ENCODE peak calls at places on chromosomes 6 and 20, in eight cellular contexts. One of them, this sample, is unnamed.

GRCh38 chr6:80454197-80454596 is 347.7 kb downstream of the BCKDHB start:
- DNase-seq in aorta: no peak
- DNase-seq in pancreas: no peak
- DNase-seq in CD8-positive, alpha-beta T cell: no peak
- DNase-seq in HCT116: peak; percentile 37
- DNase-seq in GM23338: no peak
- DNase-seq in left lung: no peak
- DNase-seq in ovary: no peak
- DNase-seq in this sample: no peak

GRCh38 chr6:148323344-148323743 is 19.3 kb upstream of the SASH1 start:
- DNase-seq in left lung: no peak
- DNase-seq in CD8-positive, alpha-beta T cell: no peak
- DNase-seq in aorta: no peak
- DNase-seq in ovary: no peak
- DNase-seq in GM23338: no peak
- DNase-seq in pancreas: no peak
- DNase-seq in HCT116: no peak
- DNase-seq in this sample: no peak

GRCh38 chr20:19269737-19270325 is 57.4 kb downstream of the SLC24A3 start:
- DNase-seq in CD8-positive, alpha-beta T cell: no peak
- DNase-seq in GM23338: no peak
- DNase-seq in pancreas: no peak
- DNase-seq in ovary: no peak
- DNase-seq in left lung: no peak
- DNase-seq in HCT116: no peak
- DNase-seq in aorta: no peak
- DNase-seq in this sample: no peak

GRCh38 chr20:8234580-8234979 is 102.5 kb downstream of the PLCB1 start:
- DNase-seq in left lung: no peak
- DNase-seq in HCT116: no peak
- DNase-seq in aorta: no peak
- DNase-seq in pancreas: no peak
- DNase-seq in CD8-positive, alpha-beta T cell: no peak
- DNase-seq in ovary: no peak
- DNase-seq in GM23338: no peak
- DNase-seq in this sample: no peak

GRCh38 chr6:53718597-53719460 is 53.3 kb upstream of the KLHL31 start:
- DNase-seq in CD8-positive, alpha-beta T cell: no peak
- DNase-seq in left lung: no peak
- DNase-seq in pancreas: peak; percentile 52
- DNase-seq in GM23338: peak; percentile 91
- DNase-seq in HCT116: peak; percentile 65
- DNase-seq in ovary: peak; percentile 19
- DNase-seq in aorta: no peak
- DNase-seq in this sample: no peak

GRCh38 chr20:15942130-15942529 is 631.1 kb downstream of the KIF16B start:
- DNase-seq in HCT116: no peak
- DNase-seq in aorta: no peak
- DNase-seq in CD8-positive, alpha-beta T cell: no peak
- DNase-seq in GM23338: no peak
- DNase-seq in left lung: no peak
- DNase-seq in pancreas: no peak
- DNase-seq in ovary: no peak
- DNase-seq in this sample: no peak

GRCh38 chr6:50707652-50708325 is 5.5 kb upstream of the TFAP2D start:
- DNase-seq in CD8-positive, alpha-beta T cell: no peak
- DNase-seq in aorta: no peak
- DNase-seq in pancreas: no peak
- DNase-seq in HCT116: no peak
- DNase-seq in ovary: no peak
- DNase-seq in GM23338: peak; percentile 65
- DNase-seq in left lung: peak; percentile 65
- DNase-seq in this sample: no peak

GRCh38 chr20:51732454-51732791 is 35.8 kb downstream of the ATP9A start:
- DNase-seq in ovary: no peak
- DNase-seq in HCT116: no peak
- DNase-seq in aorta: no peak
- DNase-seq in GM23338: no peak
- DNase-seq in left lung: no peak
- DNase-seq in pancreas: no peak
- DNase-seq in CD8-positive, alpha-beta T cell: no peak
- DNase-seq in this sample: no peak

GRCh38 chr20:33653900-33654596 is 8.1 kb upstream of the C20orf144 start:
- DNase-seq in left lung: peak; percentile 86
- DNase-seq in GM23338: peak; percentile 20
- DNase-seq in aorta: peak; percentile 75
- DNase-seq in ovary: peak; percentile 58
- DNase-seq in CD8-positive, alpha-beta T cell: no peak
- DNase-seq in HCT116: no peak
- DNase-seq in pancreas: peak; percentile 97
- DNase-seq in this sample: no peak
- H3K27ac ChIP-seq in left lung: no peak overlapping the region
- H3K27ac ChIP-seq in GM23338: no peak overlapping the region
- H3K27ac ChIP-seq in aorta: no peak overlapping the region
- H3K27ac ChIP-seq in ovary: peak overlapping the region; percentile 45
- H3K27ac ChIP-seq in CD8-positive, alpha-beta T cell: no peak overlapping the region
- H3K27ac ChIP-seq in HCT116: no peak overlapping the region
- H3K27ac ChIP-seq in pancreas: peak overlapping the region; percentile 91
- H3K27ac ChIP-seq in this sample: no peak overlapping the region

GRCh38 chr6:108170607-108171290 is 4.9 kb downstream of the NR2E1 start:
- DNase-seq in pancreas: no peak
- DNase-seq in left lung: no peak
- DNase-seq in GM23338: peak; percentile 65
- DNase-seq in ovary: no peak
- DNase-seq in CD8-positive, alpha-beta T cell: no peak
- DNase-seq in HCT116: no peak
- DNase-seq in aorta: no peak
- DNase-seq in this sample: no peak
- H3K4me1 ChIP-seq in pancreas: peaks cover 5% of the 10 kb centered on the region
- H3K4me1 ChIP-seq in left lung: peaks cover 13% of the 10 kb centered on the region
- H3K4me1 ChIP-seq in GM23338: peaks cover 78% of the 10 kb centered on the region
- H3K4me1 ChIP-seq in ovary: peaks cover 7% of the 10 kb centered on the region
- H3K4me1 ChIP-seq in CD8-positive, alpha-beta T cell: peaks cover 44% of the 10 kb centered on the region
- H3K4me1 ChIP-seq in HCT116: no peaks in the 10 kb centered on the region
- H3K4me1 ChIP-seq in aorta: no peaks in the 10 kb centered on the region
- H3K4me1 ChIP-seq in this sample: peaks cover 32% of the 10 kb centered on the region

DNA sequence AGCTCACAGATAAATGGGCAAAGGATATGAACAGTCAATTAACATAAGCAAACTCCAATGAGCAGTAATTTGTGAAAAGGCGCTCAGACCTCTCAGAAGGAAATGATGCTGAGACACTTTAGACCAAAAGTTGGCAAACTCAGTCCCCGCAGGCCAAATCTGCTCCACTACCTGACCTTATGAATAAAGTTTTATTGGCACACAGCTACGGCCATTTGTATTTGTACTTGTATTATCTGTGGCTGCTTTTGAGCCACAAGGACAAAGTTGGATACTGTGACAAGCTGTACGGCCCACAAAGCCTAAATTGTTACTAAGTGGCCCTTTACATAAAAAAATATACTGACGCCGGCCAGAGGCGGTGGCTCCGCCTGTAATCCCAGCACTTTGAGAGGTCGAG is 167.0 kb downstream of the PREX1 start:
- DNase-seq in CD8-positive, alpha-beta T cell: no peak
- DNase-seq in aorta: no peak
- DNase-seq in pancreas: no peak
- DNase-seq in HCT116: no peak
- DNase-seq in GM23338: no peak
- DNase-seq in left lung: no peak
- DNase-seq in ovary: no peak
- DNase-seq in this sample: no peak
- H3K36me3 ChIP-seq in CD8-positive, alpha-beta T cell: peaks cover 48% of the 10 kb centered on the region
- H3K36me3 ChIP-seq in aorta: no peaks in the 10 kb centered on the region
- H3K36me3 ChIP-seq in pancreas: no peaks in the 10 kb centered on the region
- H3K36me3 ChIP-seq in HCT116: no peaks in the 10 kb centered on the region
- H3K36me3 ChIP-seq in GM23338: peaks cover 3% of the 10 kb centered on the region
- H3K36me3 ChIP-seq in left lung: peaks cover 89% of the 10 kb centered on the region
- H3K36me3 ChIP-seq in ovary: no peaks in the 10 kb centered on the region
- H3K36me3 ChIP-seq in this sample: peaks cover 21% of the 10 kb centered on the region

DNA sequence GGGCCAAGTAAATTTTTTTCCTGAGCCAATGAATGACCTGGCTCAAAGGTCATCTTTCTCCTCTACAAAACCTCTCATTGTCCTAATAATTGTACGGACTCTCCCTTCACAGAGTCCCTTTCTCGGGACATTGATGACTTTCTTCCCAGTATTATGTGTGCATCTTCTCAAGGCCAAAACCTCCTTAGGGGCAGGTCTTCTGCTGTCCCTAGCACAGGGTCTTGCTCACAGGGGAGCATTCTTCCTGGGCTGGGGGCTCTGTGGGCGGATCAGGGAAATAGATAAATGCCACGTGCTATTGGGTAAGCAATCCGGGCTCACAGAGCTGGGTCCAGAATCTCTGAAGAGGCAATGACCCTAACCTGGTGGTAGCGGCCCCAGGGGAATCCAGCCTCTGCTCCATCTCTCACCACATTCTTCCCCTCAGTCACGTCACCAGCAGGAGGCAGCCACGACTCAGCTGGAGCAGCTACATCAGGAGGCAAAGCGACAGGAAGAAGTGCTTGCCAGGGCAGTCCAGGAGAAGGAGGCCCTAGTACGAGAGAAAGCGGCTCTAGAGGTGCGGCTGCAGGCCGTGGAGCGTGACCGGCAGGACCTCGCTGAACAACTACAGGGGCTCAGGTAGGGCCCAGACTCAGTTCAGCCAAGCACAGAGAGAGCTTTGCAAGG is 23.5 kb downstream of the CEP250 start:
- DNase-seq in GM23338: peak; percentile 50
- DNase-seq in CD8-positive, alpha-beta T cell: no peak
- DNase-seq in aorta: no peak
- DNase-seq in ovary: no peak
- DNase-seq in left lung: no peak
- DNase-seq in HCT116: no peak
- DNase-seq in pancreas: no peak
- DNase-seq in this sample: no peak
- H3K27ac ChIP-seq in GM23338: no peak overlapping the region
- H3K27ac ChIP-seq in CD8-positive, alpha-beta T cell: no peak overlapping the region
- H3K27ac ChIP-seq in aorta: no peak overlapping the region
- H3K27ac ChIP-seq in ovary: no peak overlapping the region
- H3K27ac ChIP-seq in left lung: no peak overlapping the region
- H3K27ac ChIP-seq in HCT116: no peak overlapping the region
- H3K27ac ChIP-seq in pancreas: no peak overlapping the region
- H3K27ac ChIP-seq in this sample: no peak overlapping the region

DNA sequence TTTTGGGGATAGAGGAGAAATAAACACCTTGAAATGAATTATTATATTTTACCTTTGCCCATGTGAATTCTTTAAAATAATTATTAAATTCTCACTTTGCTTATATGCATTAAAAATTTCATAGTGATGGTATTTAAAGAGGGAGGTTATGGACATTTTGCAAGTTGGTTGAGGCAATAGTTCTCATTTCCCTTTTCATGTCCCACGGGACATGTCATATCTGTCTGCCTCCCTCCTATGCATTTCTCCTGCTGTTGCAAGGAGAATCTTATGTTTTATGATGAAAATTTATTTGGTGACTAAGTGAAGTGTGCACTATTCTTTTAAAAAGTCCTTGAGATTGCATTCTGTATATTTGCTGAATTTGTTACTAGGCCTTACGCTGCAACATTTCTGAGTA is 67.2 kb downstream of the UTRN start:
- DNase-seq in CD8-positive, alpha-beta T cell: no peak
- DNase-seq in GM23338: no peak
- DNase-seq in HCT116: no peak
- DNase-seq in left lung: no peak
- DNase-seq in ovary: no peak
- DNase-seq in pancreas: no peak
- DNase-seq in aorta: no peak
- DNase-seq in this sample: no peak
- H3K4me1 ChIP-seq in CD8-positive, alpha-beta T cell: peaks cover 76% of the 10 kb centered on the region
- H3K4me1 ChIP-seq in GM23338: peaks cover 18% of the 10 kb centered on the region
- H3K4me1 ChIP-seq in HCT116: peaks cover 18% of the 10 kb centered on the region
- H3K4me1 ChIP-seq in left lung: peaks cover 40% of the 10 kb centered on the region
- H3K4me1 ChIP-seq in ovary: peaks cover 8% of the 10 kb centered on the region
- H3K4me1 ChIP-seq in pancreas: peaks cover 12% of the 10 kb centered on the region
- H3K4me1 ChIP-seq in aorta: peaks cover 7% of the 10 kb centered on the region
- H3K4me1 ChIP-seq in this sample: peaks cover 84% of the 10 kb centered on the region

GRCh38 chr6:125884656-125885055 is 71.9 kb upstream of the HINT3 start:
- DNase-seq in aorta: no peak
- DNase-seq in CD8-positive, alpha-beta T cell: no peak
- DNase-seq in GM23338: no peak
- DNase-seq in ovary: no peak
- DNase-seq in pancreas: no peak
- DNase-seq in HCT116: no peak
- DNase-seq in left lung: no peak
- DNase-seq in this sample: no peak
- H3K36me3 ChIP-seq in aorta: peaks cover 3% of the 10 kb centered on the region
- H3K36me3 ChIP-seq in CD8-positive, alpha-beta T cell: peaks cover 17% of the 10 kb centered on the region
- H3K36me3 ChIP-seq in GM23338: no peaks in the 10 kb centered on the region
- H3K36me3 ChIP-seq in ovary: no peaks in the 10 kb centered on the region
- H3K36me3 ChIP-seq in pancreas: peaks cover 20% of the 10 kb centered on the region
- H3K36me3 ChIP-seq in HCT116: no peaks in the 10 kb centered on the region
- H3K36me3 ChIP-seq in left lung: peaks cover 55% of the 10 kb centered on the region
- H3K36me3 ChIP-seq in this sample: peaks cover 19% of the 10 kb centered on the region

DNA sequence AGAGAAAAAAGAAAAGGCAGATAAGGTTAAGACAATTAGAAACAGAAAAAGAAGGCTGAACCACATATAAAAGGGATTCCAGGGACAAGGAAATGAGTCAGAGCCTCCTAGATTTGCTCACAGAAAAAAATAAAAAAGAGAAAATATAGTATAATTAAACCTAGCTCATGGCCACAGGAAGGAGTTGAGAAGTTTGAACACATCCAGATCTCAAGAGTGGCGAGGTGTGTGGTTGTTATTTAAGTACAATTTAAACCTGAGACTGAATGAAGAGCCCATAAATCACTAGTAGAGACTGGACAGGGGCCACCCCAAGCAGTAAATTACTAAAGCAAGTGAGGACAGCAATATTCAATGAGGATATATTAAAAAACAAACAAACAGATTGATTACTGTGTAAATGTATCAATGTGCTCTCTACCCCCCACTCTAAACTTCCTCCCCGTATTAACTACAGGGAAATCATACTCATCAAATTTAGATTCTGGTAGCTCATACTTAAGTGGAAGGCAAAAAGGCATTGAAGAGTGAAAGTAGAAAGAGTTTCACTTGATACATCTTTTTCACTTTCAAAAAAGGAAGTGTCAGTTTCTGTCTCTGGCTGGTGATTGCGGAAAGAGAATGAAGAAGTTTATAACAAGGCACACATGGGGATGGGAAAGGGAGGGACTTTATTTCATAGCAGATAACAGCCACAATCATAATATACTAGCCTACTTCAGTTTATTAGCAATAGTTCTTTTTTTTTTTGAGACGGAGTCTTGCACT is 49.3 kb upstream of the SCAF8 start:
- DNase-seq in CD8-positive, alpha-beta T cell: no peak
- DNase-seq in ovary: no peak
- DNase-seq in GM23338: no peak
- DNase-seq in left lung: no peak
- DNase-seq in HCT116: no peak
- DNase-seq in aorta: no peak
- DNase-seq in pancreas: no peak
- DNase-seq in this sample: no peak
- H3K27ac ChIP-seq in CD8-positive, alpha-beta T cell: no peak overlapping the region
- H3K27ac ChIP-seq in ovary: no peak overlapping the region
- H3K27ac ChIP-seq in GM23338: no peak overlapping the region
- H3K27ac ChIP-seq in left lung: no peak overlapping the region
- H3K27ac ChIP-seq in HCT116: no peak overlapping the region
- H3K27ac ChIP-seq in aorta: no peak overlapping the region
- H3K27ac ChIP-seq in pancreas: no peak overlapping the region
- H3K27ac ChIP-seq in this sample: no peak overlapping the region

GRCh38 chr20:57437267-57437666 is 46.1 kb downstream of the RBM38 start:
- DNase-seq in aorta: no peak
- DNase-seq in GM23338: no peak
- DNase-seq in pancreas: no peak
- DNase-seq in left lung: peak; percentile 61
- DNase-seq in HCT116: no peak
- DNase-seq in ovary: no peak
- DNase-seq in CD8-positive, alpha-beta T cell: no peak
- DNase-seq in this sample: no peak
- H3K4me1 ChIP-seq in aorta: no peaks in the 10 kb centered on the region
- H3K4me1 ChIP-seq in GM23338: no peaks in the 10 kb centered on the region
- H3K4me1 ChIP-seq in pancreas: peaks cover 27% of the 10 kb centered on the region
- H3K4me1 ChIP-seq in left lung: peaks cover 18% of the 10 kb centered on the region
- H3K4me1 ChIP-seq in HCT116: peaks cover 58% of the 10 kb centered on the region
- H3K4me1 ChIP-seq in ovary: peaks cover 30% of the 10 kb centered on the region
- H3K4me1 ChIP-seq in CD8-positive, alpha-beta T cell: peaks cover 40% of the 10 kb centered on the region
- H3K4me1 ChIP-seq in this sample: peaks cover 41% of the 10 kb centered on the region